ENCODE peak calls at places on chromosome 12, in nine cellular contexts. U is A549; X is ascending aorta; T is brain microvascular endothelial cell; W is naive thymus-derived CD4-positive, alpha-beta T cell; F is aorta; C is right lobe of liver; N is keratinocyte; J is lung. P is an unnamed sample.

GRCh38 chr12:6084261-6084968 is 40.1 kb downstream of the VWF start:
- DNase-seq in U (peak; percentile 46), X (no peak), T (peak; percentile 41), W (no peak), F (no peak), C (peak; percentile 28), N (no peak), J (no peak), P (peak; percentile 86)

GRCh38 chr12:92365333-92365732 is 219.7 kb upstream of the BTG1 start:
- DNase-seq in U (no peak), X (no peak), T (no peak), W (no peak), F (no peak), C (no peak), N (no peak), J (no peak), P (no peak)

GRCh38 chr12:108720757-108721514 is 10.4 kb downstream of the CORO1C start:
- DNase-seq in U (no peak), X (no peak), T (peak; percentile 57), W (no peak), F (no peak), C (no peak), N (no peak), J (no peak), P (peak; percentile 65)

GRCh38 chr12:126999352-126999751 is 1267.6 kb upstream of the TMEM132C start:
- DNase-seq in U (no peak), X (no peak), T (no peak), W (no peak), F (no peak), C (no peak), N (no peak), J (no peak), P (no peak)

GRCh38 chr12:100268835-100269564 is 2.0 kb downstream of the SCYL2 start:
- DNase-seq in U (no peak), X (no peak), T (no peak), W (no peak), F (no peak), C (no peak), N (no peak), J (no peak), P (peak; percentile 8)

GRCh38 chr12:124655317-124656213 is 88.2 kb upstream of the NCOR2 start:
- DNase-seq in U (peak; percentile 44), X (no peak), T (peak; percentile 95), W (no peak), F (peak; percentile 89), C (no peak), N (no peak), J (peak; percentile 61), P (no peak)

GRCh38 chr12:69225251-69225910 is 14.0 kb upstream of the CPSF6 start:
- DNase-seq in U (no peak), X (no peak), T (no peak), W (no peak), F (no peak), C (no peak), N (no peak), J (no peak), P (no peak)

GRCh38 chr12:117155278-117156060 is 34.8 kb downstream of the FBXO21 start:
- DNase-seq in U (peak; percentile 73), X (no peak), T (no peak), W (peak; percentile 70), F (peak; percentile 83), C (peak; percentile 86), N (peak; percentile 23), J (peak; percentile 77), P (peak; percentile 91)

GRCh38 chr12:53966070-53966384 is 6.9 kb upstream of the HOXC11 start:
- DNase-seq in U (no peak), X (no peak), T (no peak), W (no peak), F (no peak), C (no peak), N (no peak), J (no peak), P (no peak)

GRCh38 chr12:58176296-58176869 is 235.0 kb downstream of the ATP23 start:
- DNase-seq in U (peak; percentile 10), X (no peak), T (peak; percentile 59), W (no peak), F (no peak), C (no peak), N (no peak), J (no peak), P (peak; percentile 85)

GRCh38 chr12:89880695-89881350 is 172.2 kb upstream of the ATP2B1 start:
- DNase-seq in U (no peak), X (no peak), T (no peak), W (peak; percentile 54), F (no peak), C (no peak), N (no peak), J (no peak), P (no peak)

GRCh38 chr12:76259660-76260389 is 88.4 kb downstream of the BBS10 start:
- DNase-seq in U (no peak), X (no peak), T (peak; percentile 77), W (no peak), F (no peak), C (no peak), N (no peak), J (no peak), P (peak; percentile 48)

GRCh38 chr12:123034022-123034541 is 53.6 kb downstream of the ARL6IP4 start:
- DNase-seq in U (no peak), X (no peak), T (no peak), W (no peak), F (peak; percentile 70), C (peak; percentile 33), N (no peak), J (no peak), P (no peak)

GRCh38 chr12:53781218-53781801 is 29.5 kb upstream of the CISTR start:
- DNase-seq in U (no peak), X (no peak), T (no peak), W (no peak), F (no peak), C (no peak), N (no peak), J (no peak), P (no peak)

GRCh38 chr12:26274441-26275312 is 79.3 kb downstream of the SSPN start:
- DNase-seq in U (peak; percentile 91), X (peak; percentile 78), T (peak; percentile 99), W (no peak), F (peak; percentile 89), C (peak; percentile 68), N (peak; percentile 87), J (peak; percentile 88), P (peak; percentile 100)

GRCh38 chr12:66441905-66442559 is 139.7 kb downstream of the HELB start:
- DNase-seq in U (no peak), X (no peak), T (no peak), W (no peak), F (no peak), C (no peak), N (no peak), J (no peak), P (no peak)

GRCh38 chr12:10283028-10283427 is 24.6 kb upstream of the KLRD1 start:
- DNase-seq in U (no peak), X (no peak), T (no peak), W (no peak), F (no peak), C (no peak), N (no peak), J (no peak), P (no peak)

GRCh38 chr12:10130042-10130441 is at the start of gene CLEC7A:
- DNase-seq in U (no peak), X (no peak), T (no peak), W (no peak), F (no peak), C (no peak), N (no peak), J (no peak), P (peak; percentile 48)

GRCh38 chr12:118330421-118331018 is 42.2 kb downstream of the TAOK3 start:
- DNase-seq in U (no peak), X (no peak), T (peak; percentile 68), W (no peak), F (no peak), C (no peak), N (no peak), J (no peak), P (no peak)

GRCh38 chr12:32273712-32274111 is 125.6 kb upstream of the FGD4 start:
- DNase-seq in U (no peak), X (no peak), T (no peak), W (peak; percentile 51), F (no peak), C (no peak), N (no peak), J (no peak), P (no peak)

GRCh38 chr12:24228980-24229730 is 279.7 kb upstream of the SOX5 start:
- DNase-seq in U (no peak), X (no peak), T (no peak), W (no peak), F (no peak), C (no peak), N (no peak), J (no peak), P (no peak)
- H3K4me3 ChIP-seq in U (no peak overlapping the region), X (no peak overlapping the region), T (no peak overlapping the region), W (no peak overlapping the region), F (no peak overlapping the region), C (no peak overlapping the region), N (no peak overlapping the region), J (no peak overlapping the region), P (no peak overlapping the region)

DNA sequence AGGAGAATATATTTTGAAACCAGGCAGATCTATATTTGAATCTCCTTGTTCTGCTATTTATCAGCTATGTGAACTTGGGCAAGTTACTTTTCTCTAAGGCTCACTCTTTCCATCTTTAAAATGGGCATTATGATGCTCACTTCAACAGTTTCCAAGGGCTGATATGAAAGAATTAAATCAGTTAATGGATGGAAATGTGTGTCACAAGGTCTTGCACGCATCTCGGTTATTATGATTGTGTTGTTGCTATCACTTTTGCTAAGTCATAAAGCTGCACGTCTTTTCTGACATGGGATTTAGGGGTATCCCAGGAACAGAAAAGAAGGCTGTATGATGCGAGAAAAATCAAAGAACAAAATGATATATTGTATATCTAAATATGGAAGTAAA is 721.5 kb upstream of the TBX3 start:
- DNase-seq in U (no peak), X (no peak), T (no peak), W (no peak), F (no peak), C (no peak), N (no peak), J (no peak), P (no peak)
- H3K27ac ChIP-seq in U (no peak overlapping the region), X (peak overlapping the region; percentile 47), T (no peak overlapping the region), W (no peak overlapping the region), F (no peak overlapping the region), C (no peak overlapping the region), N (no peak overlapping the region), J (no peak overlapping the region), P (no peak overlapping the region)

DNA sequence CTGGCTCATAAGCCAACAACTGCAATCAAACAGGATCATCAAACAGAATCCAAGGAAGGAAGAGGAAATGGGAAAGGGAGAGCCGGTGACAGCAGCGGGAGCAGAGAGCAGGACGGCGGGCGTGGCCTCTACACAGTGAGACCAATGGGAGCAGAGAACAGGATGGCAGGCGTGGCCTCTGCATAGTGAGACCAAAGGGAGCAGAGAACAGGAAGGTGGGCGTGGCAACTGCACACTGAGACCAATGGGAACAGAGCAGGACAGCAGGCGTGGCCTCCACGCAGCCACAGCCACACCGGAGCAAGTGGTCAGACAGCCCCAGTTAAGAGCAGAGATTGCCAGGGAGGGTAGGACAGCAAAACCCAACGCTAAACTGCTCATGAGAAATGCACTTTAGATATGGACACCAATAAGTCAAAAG is 16.4 kb downstream of the LRCOL1 start:
- DNase-seq in U (peak; percentile 92), X (peak; percentile 63), T (peak; percentile 96), W (no peak), F (peak; percentile 92), C (peak; percentile 84), N (peak; percentile 55), J (peak; percentile 93), P (peak; percentile 99)
- H3K4me3 ChIP-seq in U (no peak overlapping the region), X (no peak overlapping the region), T (no peak overlapping the region), W (no peak overlapping the region), F (no peak overlapping the region), C (no peak overlapping the region), N (no peak overlapping the region), J (no peak overlapping the region), P (peak overlapping the region; percentile 60)

GRCh38 chr12:88572785-88573565 is 7.3 kb downstream of the KITLG start:
- DNase-seq in U (no peak), X (no peak), T (no peak), W (no peak), F (no peak), C (no peak), N (no peak), J (no peak), P (no peak)
- H3K27ac ChIP-seq in U (no peak overlapping the region), X (no peak overlapping the region), T (no peak overlapping the region), W (no peak overlapping the region), F (no peak overlapping the region), C (no peak overlapping the region), N (no peak overlapping the region), J (no peak overlapping the region), P (no peak overlapping the region)

P was measured in PC-3.